ENCODE peak calls at places on chromosomes 5 and 9, in six cellular contexts. Q, C, T, B, E and Y are unnamed samples. For H3K9me3, the result is how much of the 10 kb centered on the place peaks cover.

GRCh38 chr9:97374811-97375210 is 37.1 kb upstream of the TDRD7 start:
- DNase-seq in Q (no peak), C (no peak), T (no peak), B (no peak), E (no peak), Y (no peak)

GRCh38 chr9:124197177-124198095 is 60.3 kb upstream of the NEK6 start:
- DNase-seq in Q (no peak), C (peak), T (peak), B (peak), E (peak), Y (no peak)

GRCh38 chr5:32773944-32774343 is 62.8 kb downstream of the NPR3 start:
- DNase-seq in Q (no peak), C (no peak), T (no peak), B (no peak), E (no peak), Y (no peak)

GRCh38 chr5:92962752-92963151 is 618.3 kb downstream of the NR2F1-AS1 start:
- DNase-seq in Q (no peak), C (no peak), T (no peak), B (no peak), E (no peak), Y (no peak)

GRCh38 chr9:106707722-106708121 is 155.2 kb upstream of the ZNF462 start:
- DNase-seq in Q (no peak), C (no peak), T (no peak), B (no peak), E (peak), Y (peak)

GRCh38 chr5:136036991-136037705 is 8.4 kb downstream of the TGFBI start:
- DNase-seq in Q (peak), C (no peak), T (no peak), B (peak), E (no peak), Y (no peak)

GRCh38 chr9:90058364-90058763 is 453.6 kb downstream of the GADD45G start:
- DNase-seq in Q (no peak), C (no peak), T (no peak), B (no peak), E (no peak), Y (no peak)

GRCh38 chr9:125601986-125602385 is 105.0 kb downstream of the MAPKAP1 start:
- DNase-seq in Q (no peak), C (no peak), T (no peak), B (no peak), E (no peak), Y (no peak)

GRCh38 chr5:73764996-73765395 is 139.0 kb downstream of the ARHGEF28 start:
- DNase-seq in Q (no peak), C (no peak), T (no peak), B (no peak), E (no peak), Y (no peak)

GRCh38 chr9:129778469-129778868 is 24.5 kb upstream of the TOR1B start:
- DNase-seq in Q (no peak), C (no peak), T (no peak), B (no peak), E (no peak), Y (no peak)

GRCh38 chr5:148972396-148972795 is 90.5 kb downstream of the SH3TC2 start:
- DNase-seq in Q (no peak), C (no peak), T (no peak), B (no peak), E (no peak), Y (no peak)

GRCh38 chr9:124149992-124150391 is 107.8 kb upstream of the NEK6 start:
- DNase-seq in Q (no peak), C (no peak), T (no peak), B (no peak), E (no peak), Y (no peak)

GRCh38 chr9:84940294-84940693 is 270.8 kb downstream of the NTRK2 start:
- DNase-seq in Q (no peak), C (no peak), T (no peak), B (no peak), E (no peak), Y (no peak)

GRCh38 chr5:87572092-87572491 is 159.4 kb upstream of the CCNH start:
- DNase-seq in Q (no peak), C (no peak), T (no peak), B (no peak), E (no peak), Y (no peak)

GRCh38 chr5:116300016-116300601 is 215.3 kb downstream of the COMMD10 start:
- DNase-seq in Q (no peak), C (no peak), T (no peak), B (no peak), E (no peak), Y (no peak)

GRCh38 chr5:137466888-137467287 is 32.2 kb downstream of the SPOCK1 start:
- DNase-seq in Q (peak), C (no peak), T (no peak), B (no peak), E (peak), Y (no peak)

GRCh38 chr9:99748690-99749089 is 73.0 kb upstream of the NR4A3 start:
- DNase-seq in Q (no peak), C (no peak), T (no peak), B (no peak), E (no peak), Y (no peak)

GRCh38 chr5:41722359-41722950 is 147.8 kb downstream of the OXCT1 start:
- DNase-seq in Q (no peak), C (no peak), T (no peak), B (no peak), E (no peak), Y (no peak)
- H3K9me3 ChIP-seq in Q (under half), C (under half), T (under half), B (under half), E (under half), Y (under half)

DNA sequence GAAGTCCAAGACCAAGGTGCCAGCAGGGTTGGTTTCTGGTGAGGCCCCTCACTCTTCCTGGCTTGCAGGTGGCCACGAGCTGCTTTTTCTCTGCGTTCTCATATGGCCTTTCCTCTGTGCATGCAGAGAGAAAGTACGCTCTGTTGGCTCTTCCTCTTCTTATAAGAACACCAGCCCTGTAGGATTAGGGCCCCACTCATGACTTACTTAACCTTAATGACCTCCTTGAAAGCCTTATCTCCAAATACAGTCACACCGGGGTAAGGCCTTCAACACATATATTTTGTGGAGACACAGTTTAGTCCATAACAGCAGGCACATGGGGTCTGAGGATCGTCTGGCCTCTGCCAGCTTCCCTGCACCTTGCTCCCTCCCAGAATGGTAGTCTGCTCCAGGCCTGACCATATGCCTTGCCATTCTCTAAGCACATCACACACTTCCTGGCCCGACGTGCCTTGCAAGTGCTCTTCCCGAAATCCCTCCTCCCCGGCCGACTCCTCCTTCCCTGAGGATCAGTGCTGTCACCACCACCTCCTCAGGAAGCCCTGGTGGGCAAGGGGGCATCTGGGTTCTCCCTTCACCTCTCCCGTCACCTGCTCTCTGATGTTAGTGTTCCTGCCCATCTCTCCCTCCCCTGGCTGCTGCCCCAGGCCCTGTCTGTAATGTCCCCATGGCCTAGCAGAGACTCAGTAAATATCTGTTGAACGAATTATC is 200.7 kb downstream of the AOPEP start:
- DNase-seq in Q (no peak), C (no peak), T (no peak), B (no peak), E (no peak), Y (no peak)
- H3K27ac ChIP-seq in Q (peak), C (no peak), T (no peak), B (no peak), E (no peak), Y (no peak)

DNA sequence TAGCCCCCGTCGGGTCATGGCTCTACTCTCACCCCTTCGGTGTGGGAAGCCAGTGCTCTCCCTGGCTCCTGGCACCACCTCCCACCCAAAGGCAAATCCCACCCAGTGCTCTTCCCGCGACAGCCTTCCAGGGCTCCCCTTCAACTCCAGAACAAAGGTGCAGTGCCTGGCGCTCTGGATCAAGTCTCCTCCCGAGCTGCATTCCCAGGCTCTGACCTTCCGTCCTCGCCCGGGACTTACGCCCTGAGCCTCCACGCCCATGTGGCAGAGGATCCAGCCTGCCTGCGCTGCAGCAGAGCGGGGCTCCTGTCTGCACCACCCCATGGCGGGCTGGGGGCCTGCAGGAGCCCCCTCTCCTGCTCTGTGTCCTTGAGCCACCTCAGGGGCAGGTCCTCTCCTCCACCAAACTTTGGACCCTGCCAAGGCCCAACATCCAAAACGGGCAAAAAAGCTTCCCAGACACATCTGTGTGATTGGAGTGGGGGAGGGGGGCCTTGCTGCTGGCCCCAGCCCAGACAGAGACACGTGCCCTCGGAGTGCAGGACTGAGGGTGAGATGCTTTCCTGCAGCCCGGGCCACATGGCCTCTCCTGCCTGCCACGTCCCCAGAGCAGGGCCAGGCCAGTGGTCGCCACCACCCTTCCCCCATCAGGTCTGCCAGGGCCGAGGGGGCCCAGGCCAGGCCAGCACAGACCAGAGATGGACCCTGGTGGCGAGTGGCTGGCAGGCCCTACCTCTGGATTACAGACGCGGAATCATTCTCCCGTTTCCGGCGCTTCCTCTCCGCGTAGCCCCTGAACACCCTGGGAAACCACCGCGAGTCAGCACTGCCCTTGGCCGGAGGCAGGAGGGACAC is 4.4 kb downstream of the NSMF start:
- DNase-seq in Q (peak), C (peak), T (peak), B (peak), E (peak), Y (peak)
- H3K4me3 ChIP-seq in Q (peak), C (peak), T (peak), B (peak), E (peak), Y (peak)

GRCh38 chr9:135650408-135650807 is 11.1 kb upstream of the GLT6D1 start:
- DNase-seq in Q (no peak), C (no peak), T (no peak), B (no peak), E (no peak), Y (no peak)
- H3K9me3 ChIP-seq in Q (under half), C (under half), T (under half), B (under half), E (under half), Y (under half)

GRCh38 chr5:107524111-107524510 is 146.6 kb downstream of the EFNA5 start:
- DNase-seq in Q (no peak), C (no peak), T (no peak), B (no peak), E (no peak), Y (no peak)
- H3K27ac ChIP-seq in Q (no peak), C (no peak), T (no peak), B (no peak), E (no peak), Y (no peak)

GRCh38 chr9:12776775-12777055 is 1.9 kb downstream of the LURAP1L start:
- DNase-seq in Q (no peak), C (no peak), T (no peak), B (no peak), E (no peak), Y (no peak)
- H3K4me3 ChIP-seq in Q (peak), C (peak), T (peak), B (peak), E (peak), Y (peak)

GRCh38 chr5:2507611-2508010 is 243.9 kb downstream of the IRX2 start:
- DNase-seq in Q (no peak), C (no peak), T (no peak), B (no peak), E (no peak), Y (no peak)
- H3K9me3 ChIP-seq in Q (under half), C (under half), T (under half), B (under half), E (under half), Y (under half)

DNA sequence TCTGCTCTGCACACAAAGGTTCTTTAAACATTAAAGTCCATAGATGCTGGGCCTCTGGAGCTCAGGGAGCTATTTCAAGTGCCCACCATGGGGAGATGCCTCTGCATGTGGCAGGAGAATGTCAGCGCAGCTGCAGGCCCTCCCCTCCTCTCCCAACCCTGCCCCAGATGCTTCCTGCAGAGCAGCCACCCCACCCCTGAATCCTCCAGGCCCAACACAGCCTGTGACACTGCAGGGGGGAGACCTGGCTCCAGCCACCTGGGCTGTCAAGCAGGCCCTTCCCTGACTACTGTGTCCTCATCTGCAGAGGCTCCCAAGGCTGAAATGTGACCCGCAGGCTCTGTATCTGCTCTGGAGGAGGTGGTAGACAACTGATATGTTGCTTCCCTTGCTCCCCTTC is 213.9 kb downstream of the GABBR2 start:
- DNase-seq in Q (no peak), C (no peak), T (no peak), B (no peak), E (no peak), Y (no peak)
- H3K27ac ChIP-seq in Q (no peak), C (no peak), T (no peak), B (no peak), E (no peak), Y (no peak)

GRCh38 chr5:113776832-113777525 is 263.5 kb downstream of the YTHDC2 start:
- DNase-seq in Q (no peak), C (no peak), T (peak), B (no peak), E (peak), Y (peak)
- H3K4me3 ChIP-seq in Q (no peak), C (no peak), T (no peak), B (no peak), E (peak), Y (no peak)

GRCh38 chr9:133679466-133680051 is 43.4 kb downstream of the DBH start:
- DNase-seq in Q (no peak), C (peak), T (no peak), B (no peak), E (peak), Y (peak)
- H3K9me3 ChIP-seq in Q (under half), C (under half), T (under half), B (under half), E (under half), Y (under half)